ENCODE peak calls at places on chromosomes 4 and X, in four cellular contexts. X is stomach; I is GM23338; F is CD4-positive, alpha-beta memory T cell. V is an unnamed sample.
A peak's percentile ranks its signal among the peaks of the same experiment; 100 is the strongest.

GRCh38 chr4:163693211-163693610 is 198.7 kb downstream of the TMA16 start:
- DNase-seq in I (no peak), X (no peak), F (no peak), V (no peak)

GRCh38 chr4:141501931-141502330 is 134.5 kb upstream of the IL15 start:
- DNase-seq in I (no peak), X (no peak), F (no peak), V (no peak)

GRCh38 chr4:121072080-121072835 is at the start of gene NDNF:
- DNase-seq in F (peak; percentile 37), X (no peak), I (peak; percentile 61), V (peak; percentile 78)

GRCh38 chr4:108738307-108738706 is 24.5 kb downstream of the ETNPPL start:
- DNase-seq in I (no peak), X (no peak), F (no peak), V (no peak)

GRCh38 chr4:80183196-80184052 is 13.9 kb upstream of the PRDM8 start:
- DNase-seq in X (no peak), F (peak; percentile 45), I (peak; percentile 35), V (no peak)

GRCh38 chr4:183834252-183834651 is 70.9 kb upstream of the STOX2 start:
- DNase-seq in X (peak; percentile 66), I (no peak), F (no peak), V (no peak)

GRCh38 chr4:110165382-110166285 is 32.8 kb downstream of the ELOVL6 start:
- DNase-seq in F (peak; percentile 58), I (no peak), X (no peak), V (peak; percentile 36)

GRCh38 chrX:31423575-31424284 is 351.9 kb upstream of the FTHL17 start:
- DNase-seq in I (peak; percentile 47), X (peak; percentile 35), F (no peak), V (peak; percentile 22)

GRCh38 chr4:15066140-15066539 is 63.9 kb downstream of the CPEB2 start:
- DNase-seq in X (no peak), F (no peak), I (no peak), V (no peak)

GRCh38 chr4:71540749-71541269 is 202.0 kb downstream of the SLC4A4 start:
- DNase-seq in X (no peak), F (no peak), I (peak; percentile 31), V (no peak)

GRCh38 chr4:185101354-185101890 is 41.6 kb upstream of the SLC25A4 start:
- DNase-seq in X (no peak), I (no peak), F (no peak), V (no peak)

GRCh38 chr4:36244257-36245084 is at the start of gene ARAP2:
- DNase-seq in X (peak; percentile 80), I (peak; percentile 74), F (peak; percentile 75), V (peak; percentile 77)

GRCh38 chr4:5962416-5962815 is 55.8 kb downstream of the C4orf50 start:
- DNase-seq in X (no peak), I (no peak), F (no peak), V (no peak)

GRCh38 chr4:125517831-125518230 is 203.1 kb downstream of the FAT4 start:
- DNase-seq in F (no peak), X (no peak), I (no peak), V (no peak)

GRCh38 chr4:94650690-94651089 is 107.1 kb upstream of the BMPR1B start:
- DNase-seq in F (no peak), I (no peak), X (no peak), V (no peak)

GRCh38 chrX:119194631-119195030 is 41.5 kb upstream of the PGRMC1 start:
- DNase-seq in I (peak; percentile 39), F (no peak), X (no peak), V (no peak)

GRCh38 chrX:153514259-153514658 is 3.2 kb upstream of the ATP2B3 start:
- DNase-seq in X (no peak), I (no peak), F (no peak), V (no peak)

GRCh38 chrX:2767631-2768455 is 16.0 kb downstream of the XG start:
- DNase-seq in F (no peak), X (no peak), I (peak; percentile 29), V (no peak)

GRCh38 chrX:154351183-154352011 is 23.0 kb downstream of the FLNA start:
- DNase-seq in F (peak; percentile 67), X (no peak), I (no peak), V (no peak)

GRCh38 chr4:38753021-38753806 is 29.6 kb downstream of the TLR10 start:
- DNase-seq in X (peak; percentile 55), F (no peak), I (peak; percentile 97), V (no peak)

GRCh38 chrX:118745570-118745969 is 18.2 kb downstream of the IL13RA1 start:
- DNase-seq in I (no peak), X (no peak), F (no peak), V (no peak)

GRCh38 chrX:71616672-71617529 is 1.4 kb downstream of the CXCR3 start:
- DNase-seq in I (peak; percentile 8), F (no peak), X (no peak), V (no peak)

GRCh38 chrX:69060631-69061408 is 104.4 kb downstream of the PJA1 start:
- DNase-seq in X (peak; percentile 54), F (no peak), I (peak; percentile 48), V (no peak)

DNA sequence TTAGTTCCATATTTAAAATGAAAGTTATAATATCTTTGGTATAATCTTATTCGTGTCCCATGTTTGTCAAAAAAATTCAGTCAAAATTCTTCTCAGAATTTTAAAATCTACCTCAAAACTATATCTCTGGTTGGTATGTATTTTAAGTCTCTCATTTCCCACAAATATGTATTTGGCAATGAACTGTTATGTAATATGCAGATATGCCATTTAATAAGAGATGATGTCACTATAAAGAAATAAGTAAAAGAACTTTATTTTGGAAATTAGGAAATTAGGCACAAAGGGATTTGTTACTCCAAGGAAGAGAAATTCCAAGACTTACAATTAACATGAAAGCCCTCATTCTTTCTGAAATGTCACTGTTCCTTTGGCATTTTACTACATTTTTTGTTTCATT is 15.3 kb downstream of the SNCA start:
- DNase-seq in X (no peak), I (no peak), F (no peak), V (no peak)
- H3K27ac ChIP-seq in X (no peak overlapping the region), I (no peak overlapping the region), F (no peak overlapping the region), V (no peak overlapping the region)

DNA sequence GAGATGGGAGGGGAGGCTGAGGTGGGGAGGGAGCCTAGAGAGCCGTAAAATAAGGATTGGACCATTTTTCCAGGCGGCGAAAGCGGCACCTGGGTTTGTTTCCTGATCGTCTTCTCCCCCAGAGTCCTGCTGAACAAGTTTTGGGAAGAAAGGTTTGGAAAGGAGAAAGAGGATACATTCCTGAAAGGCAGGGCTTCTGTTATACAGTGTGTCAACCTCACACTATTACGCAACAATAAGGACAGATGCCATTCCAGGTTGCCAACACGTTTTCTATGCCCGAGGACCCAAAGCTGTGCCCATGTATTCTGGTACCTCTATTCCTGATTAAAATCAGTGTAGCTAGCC is 658 bp downstream of the SCOC start:
- DNase-seq in I (no peak), X (no peak), F (no peak), V (no peak)
- H3K27ac ChIP-seq in I (peak overlapping the region; percentile 72), X (peak overlapping the region; percentile 92), F (peak overlapping the region; percentile 69), V (no peak overlapping the region)

GRCh38 chrX:40267334-40268118 is 169.8 kb upstream of the BCOR start:
- DNase-seq in I (no peak), F (no peak), X (no peak), V (no peak)
- H3K27ac ChIP-seq in I (no peak overlapping the region), F (no peak overlapping the region), X (peak overlapping the region; percentile 77), V (no peak overlapping the region)

GRCh38 chr4:84957509-84958420 is 8.7 kb downstream of the WDFY3 start:
- DNase-seq in F (no peak), I (no peak), X (no peak), V (no peak)
- H3K27ac ChIP-seq in F (no peak overlapping the region), I (peak overlapping the region; percentile 20), X (no peak overlapping the region), V (no peak overlapping the region)

GRCh38 chr4:113449407-113449974 is 312.0 kb downstream of the CAMK2D start:
- DNase-seq in X (no peak), I (no peak), F (no peak), V (no peak)

GRCh38 chr4:113445286-113445685 is 316.3 kb downstream of the CAMK2D start:
- DNase-seq in F (no peak), I (no peak), X (no peak), V (no peak)

GRCh38 chr4:113446019-113446418 is 315.5 kb downstream of the CAMK2D start:
- DNase-seq in X (no peak), I (no peak), F (no peak), V (no peak)

GRCh38 chr4:113447061-113447460 is 314.5 kb downstream of the CAMK2D start:
- DNase-seq in X (no peak), I (no peak), F (no peak), V (no peak)

GRCh38 chr4:113447695-113448265 is 313.8 kb downstream of the CAMK2D start:
- DNase-seq in I (no peak), F (no peak), X (no peak), V (peak; percentile 49)
- H3K27ac ChIP-seq in I (no peak overlapping the region), F (no peak overlapping the region), X (peak overlapping the region; percentile 67), V (no peak overlapping the region)

GRCh38 chr4:165403667-165404066 is 24.9 kb downstream of the CPE start:
- DNase-seq in F (no peak), I (peak; percentile 43), X (no peak), V (no peak)
- H3K27ac ChIP-seq in F (no peak overlapping the region), I (no peak overlapping the region), X (no peak overlapping the region), V (no peak overlapping the region)

GRCh38 chr4:25908491-25908901 is 5.5 kb upstream of the SMIM20 start:
- DNase-seq in I (no peak), X (no peak), F (no peak), V (no peak)

GRCh38 chr4:25904748-25905082 is 9.3 kb upstream of the SMIM20 start:
- DNase-seq in X (no peak), F (no peak), I (no peak), V (no peak)

GRCh38 chr4:25900901-25901500 is 13.0 kb upstream of the SMIM20 start:
- DNase-seq in F (no peak), I (no peak), X (no peak), V (no peak)

GRCh38 chr4:25903905-25904747 is 9.9 kb upstream of the SMIM20 start:
- DNase-seq in F (no peak), X (no peak), I (no peak), V (no peak)

GRCh38 chr4:25905371-25905770 is 8.6 kb upstream of the SMIM20 start:
- DNase-seq in F (no peak), I (no peak), X (no peak), V (no peak)
- H3K27ac ChIP-seq in F (no peak overlapping the region), I (no peak overlapping the region), X (no peak overlapping the region), V (no peak overlapping the region)